ENCODE peak calls at places on chromosomes 2 and 18, in eight cellular contexts. F is SHP77; X is activated T-cell treated with anti-CD3 and anti-CD28 coated beads, Interleukin-2, amount 50 U/mL, for 72 hours; M is RPMI7951; O is stimulated activated CD4-positive, alpha-beta T cell treated with anti-CD3 and anti-CD28 coated beads, Interleukin-1b, Interleukin-23, amount 100 ng/mL, for 24 hours; P is Ammon's horn; C is activated CD4-positive, alpha-beta T cell treated with anti-CD3 and anti-CD28 coated beads, Interleukin-2, amount 50 U/mL, for 24 hours; Q is ACHN. T is an unnamed sample.

GRCh38 chr18:30684825-30685481 is 357.6 kb downstream of the DSC3 start:
- DNase-seq in P (no peak), O (no peak), Q (no peak), C (no peak), F (no peak), M (no peak), X (no peak), T (no peak)

GRCh38 chr2:206915136-206915535 is 24.2 kb upstream of the CPO start:
- DNase-seq in P (no peak), C (no peak), O (no peak), M (peak), F (no peak), Q (peak), X (peak), T (no peak)

GRCh38 chr2:140698736-140699135 is 1432.1 kb downstream of the LRP1B start:
- DNase-seq in C (no peak), X (no peak), O (no peak), Q (no peak), F (no peak), P (no peak), M (no peak), T (no peak)

GRCh38 chr2:233816771-233817170 is 37.6 kb downstream of the HJURP start:
- DNase-seq in O (no peak), M (no peak), F (no peak), Q (no peak), X (no peak), P (no peak), C (no peak), T (no peak)

GRCh38 chr2:176079285-176079830 is 4.4 kb downstream of the EVX2 start:
- DNase-seq in C (no peak), Q (no peak), X (no peak), F (no peak), M (peak), O (no peak), P (no peak), T (peak)

GRCh38 chr2:8667896-8668512 is 13.9 kb upstream of the ID2 start:
- DNase-seq in M (no peak), Q (no peak), O (no peak), X (no peak), C (no peak), F (no peak), P (no peak), T (no peak)

GRCh38 chr2:115369380-115369779 is 926.9 kb downstream of the DPP10 start:
- DNase-seq in Q (no peak), O (no peak), X (no peak), C (no peak), M (no peak), P (no peak), F (no peak), T (no peak)

GRCh38 chr2:147488472-147488871 is 356.4 kb upstream of the ACVR2A start:
- DNase-seq in O (no peak), F (no peak), X (no peak), P (no peak), M (no peak), Q (no peak), C (no peak), T (no peak)

GRCh38 chr2:212912445-212913103 is 238.8 kb downstream of the IKZF2 start:
- DNase-seq in C (no peak), Q (no peak), O (no peak), F (no peak), M (peak), X (no peak), P (no peak), T (peak)

GRCh38 chr2:237772513-237772912 is 26.1 kb upstream of the RBM44 start:
- DNase-seq in F (no peak), X (no peak), Q (no peak), M (no peak), C (no peak), O (no peak), P (no peak), T (no peak)

GRCh38 chr18:44536041-44536440 is 144.6 kb upstream of the SETBP1 start:
- DNase-seq in O (no peak), X (no peak), M (peak), F (no peak), C (no peak), Q (peak), P (no peak), T (no peak)

GRCh38 chr18:31376477-31376876 is at the start of gene DSG4:
- DNase-seq in C (no peak), F (no peak), O (no peak), Q (no peak), M (no peak), X (no peak), P (no peak), T (no peak)

GRCh38 chr2:241391892-241392665 is 36.0 kb downstream of the FARP2 start:
- DNase-seq in X (no peak), O (no peak), P (peak), M (peak), C (no peak), Q (peak), F (no peak), T (no peak)

GRCh38 chr2:167653131-167653530 is 594.3 kb downstream of the STK39 start:
- DNase-seq in Q (no peak), C (no peak), P (no peak), M (no peak), X (no peak), O (no peak), F (no peak), T (no peak)

GRCh38 chr2:67600946-67601345 is 203.8 kb downstream of the ETAA1 start:
- DNase-seq in C (no peak), Q (no peak), M (peak), O (no peak), P (no peak), X (no peak), F (no peak), T (no peak)

GRCh38 chr2:125172181-125172580 is 1147.1 kb downstream of the CNTNAP5 start:
- DNase-seq in P (no peak), M (peak), X (no peak), C (no peak), O (no peak), Q (no peak), F (no peak), T (no peak)

GRCh38 chr2:127733816-127734537 is 32.7 kb downstream of the SFT2D3 start:
- DNase-seq in F (no peak), C (no peak), O (no peak), M (no peak), X (no peak), Q (peak), P (no peak), T (no peak)

GRCh38 chr2:182366625-182367024 is 60.2 kb downstream of the PDE1A start:
- DNase-seq in P (peak), F (peak), M (peak), C (no peak), Q (no peak), X (no peak), O (no peak), T (peak)

GRCh38 chr2:196315388-196316049 is 144.1 kb upstream of the STK17B start:
- DNase-seq in Q (no peak), O (no peak), F (no peak), M (peak), C (no peak), X (no peak), P (no peak), T (no peak)

GRCh38 chr2:197500503-197501179 is 462 bp downstream of the HSPE1 start:
- DNase-seq in F (no peak), C (no peak), Q (peak), M (no peak), X (no peak), P (peak), O (no peak), T (peak)

GRCh38 chr2:9668686-9669338 is 38.0 kb upstream of the YWHAQ start:
- DNase-seq in O (no peak), F (peak), Q (no peak), M (no peak), X (no peak), C (no peak), P (no peak), T (peak)

GRCh38 chr2:127083819-127084503 is 23.0 kb downstream of the BIN1 start:
- DNase-seq in C (no peak), M (peak), F (no peak), X (no peak), O (no peak), Q (peak), P (peak), T (no peak)

GRCh38 chr2:120223034-120223912 is at the start of gene TMEM185B:
- DNase-seq in M (peak), Q (peak), O (peak), X (peak), F (peak), C (peak), P (peak), T (peak)

GRCh38 chr2:227821043-227821942 is 7.7 kb downstream of the CCL20 start:
- DNase-seq in F (no peak), O (no peak), P (no peak), X (no peak), Q (peak), C (no peak), M (peak), T (no peak)

T was measured in NCI-H774.